ENCODE peak calls at places on chromosomes 7 and 10, in five cellular contexts. One of them, this sample, is unnamed. For H3K4me1, the result is how much of the 10 kb centered on the place peaks cover.

GRCh38 chr7:105126436-105126975 is 112.5 kb downstream of the KMT2E start:
- DNase-seq in K562: no peak
- DNase-seq in SK-N-SH: peak
- DNase-seq in HepG2: no peak
- DNase-seq in A549: no peak
- DNase-seq in this sample: no peak

GRCh38 chr7:13912740-13913320 is 76.6 kb downstream of the ETV1 start:
- DNase-seq in SK-N-SH: peak
- DNase-seq in K562: no peak
- DNase-seq in HepG2: no peak
- DNase-seq in A549: no peak
- DNase-seq in this sample: no peak

GRCh38 chr10:1149793-1150637 is 93.8 kb downstream of the WDR37 start:
- DNase-seq in SK-N-SH: peak
- DNase-seq in A549: no peak
- DNase-seq in K562: peak
- DNase-seq in HepG2: no peak
- DNase-seq in this sample: no peak

GRCh38 chr10:15141136-15142067 is 27.1 kb downstream of the NMT2 start:
- DNase-seq in SK-N-SH: no peak
- DNase-seq in HepG2: peak
- DNase-seq in K562: no peak
- DNase-seq in A549: no peak
- DNase-seq in this sample: no peak

GRCh38 chr10:28906440-28906839 is 229.1 kb downstream of the BAMBI start:
- DNase-seq in HepG2: no peak
- DNase-seq in K562: no peak
- DNase-seq in A549: no peak
- DNase-seq in SK-N-SH: no peak
- DNase-seq in this sample: no peak

GRCh38 chr10:132099701-132100481 is 34.1 kb downstream of the JAKMIP3 start:
- DNase-seq in A549: no peak
- DNase-seq in HepG2: no peak
- DNase-seq in SK-N-SH: no peak
- DNase-seq in K562: no peak
- DNase-seq in this sample: no peak

GRCh38 chr7:117219485-117219884 is 103.4 kb downstream of the WNT2 start:
- DNase-seq in K562: no peak
- DNase-seq in A549: no peak
- DNase-seq in SK-N-SH: no peak
- DNase-seq in HepG2: no peak
- DNase-seq in this sample: no peak

GRCh38 chr7:47771301-47771989 is 176.8 kb downstream of the PKD1L1 start:
- DNase-seq in HepG2: no peak
- DNase-seq in K562: no peak
- DNase-seq in A549: peak
- DNase-seq in SK-N-SH: no peak
- DNase-seq in this sample: peak

GRCh38 chr10:96873756-96874467 is 41.8 kb downstream of the LCOR start:
- DNase-seq in HepG2: no peak
- DNase-seq in A549: no peak
- DNase-seq in K562: no peak
- DNase-seq in SK-N-SH: no peak
- DNase-seq in this sample: no peak

GRCh38 chr7:92653136-92653535 is 62.9 kb upstream of the FAM133B start:
- DNase-seq in SK-N-SH: no peak
- DNase-seq in A549: no peak
- DNase-seq in HepG2: no peak
- DNase-seq in K562: no peak
- DNase-seq in this sample: no peak

GRCh38 chr7:157150825-157151412 is 12.2 kb downstream of the UBE3C start:
- DNase-seq in HepG2: peak
- DNase-seq in K562: peak
- DNase-seq in SK-N-SH: peak
- DNase-seq in A549: no peak
- DNase-seq in this sample: no peak

GRCh38 chr7:116261904-116262303 is 51.6 kb downstream of the TES start:
- DNase-seq in A549: no peak
- DNase-seq in SK-N-SH: no peak
- DNase-seq in K562: no peak
- DNase-seq in HepG2: no peak
- DNase-seq in this sample: no peak

GRCh38 chr7:93117852-93118530 is at the start of gene SAMD9:
- DNase-seq in K562: no peak
- DNase-seq in A549: peak
- DNase-seq in HepG2: peak
- DNase-seq in SK-N-SH: peak
- DNase-seq in this sample: peak

GRCh38 chr10:118871244-118871865 is 116.6 kb upstream of the CACUL1 start:
- DNase-seq in HepG2: no peak
- DNase-seq in SK-N-SH: no peak
- DNase-seq in A549: no peak
- DNase-seq in K562: no peak
- DNase-seq in this sample: no peak

GRCh38 chr7:72435366-72435765 is 23.2 kb upstream of the CALN1 start:
- DNase-seq in A549: no peak
- DNase-seq in SK-N-SH: no peak
- DNase-seq in K562: no peak
- DNase-seq in HepG2: no peak
- DNase-seq in this sample: no peak

GRCh38 chr7:27193335-27194001 is 6.4 kb downstream of the HOXA13 start:
- DNase-seq in HepG2: no peak
- DNase-seq in SK-N-SH: no peak
- DNase-seq in A549: no peak
- DNase-seq in K562: no peak
- DNase-seq in this sample: no peak

GRCh38 chr10:43310872-43311271 is 44.0 kb upstream of the RASGEF1A start:
- DNase-seq in A549: no peak
- DNase-seq in HepG2: no peak
- DNase-seq in SK-N-SH: no peak
- DNase-seq in K562: no peak
- DNase-seq in this sample: no peak

GRCh38 chr10:4691301-4691700 is 134.7 kb upstream of the AKR1E2 start:
- DNase-seq in HepG2: no peak
- DNase-seq in K562: no peak
- DNase-seq in A549: no peak
- DNase-seq in SK-N-SH: no peak
- DNase-seq in this sample: no peak

GRCh38 chr7:111262293-111263116 is 171.6 kb downstream of the LRRN3 start:
- DNase-seq in SK-N-SH: no peak
- DNase-seq in HepG2: peak
- DNase-seq in K562: no peak
- DNase-seq in A549: no peak
- DNase-seq in this sample: no peak

GRCh38 chr10:119896937-119897336 is 4.4 kb downstream of the SEC23IP start:
- DNase-seq in HepG2: peak
- DNase-seq in A549: no peak
- DNase-seq in SK-N-SH: peak
- DNase-seq in K562: no peak
- DNase-seq in this sample: no peak

GRCh38 chr10:112607506-112607905 is 160.5 kb downstream of the VTI1A start:
- DNase-seq in K562: no peak
- DNase-seq in A549: no peak
- DNase-seq in SK-N-SH: no peak
- DNase-seq in HepG2: no peak
- DNase-seq in this sample: no peak

GRCh38 chr10:17512341-17513001 is 58.1 kb upstream of the ST8SIA6 start:
- DNase-seq in HepG2: no peak
- DNase-seq in K562: no peak
- DNase-seq in SK-N-SH: no peak
- DNase-seq in A549: peak
- DNase-seq in this sample: peak

DNA sequence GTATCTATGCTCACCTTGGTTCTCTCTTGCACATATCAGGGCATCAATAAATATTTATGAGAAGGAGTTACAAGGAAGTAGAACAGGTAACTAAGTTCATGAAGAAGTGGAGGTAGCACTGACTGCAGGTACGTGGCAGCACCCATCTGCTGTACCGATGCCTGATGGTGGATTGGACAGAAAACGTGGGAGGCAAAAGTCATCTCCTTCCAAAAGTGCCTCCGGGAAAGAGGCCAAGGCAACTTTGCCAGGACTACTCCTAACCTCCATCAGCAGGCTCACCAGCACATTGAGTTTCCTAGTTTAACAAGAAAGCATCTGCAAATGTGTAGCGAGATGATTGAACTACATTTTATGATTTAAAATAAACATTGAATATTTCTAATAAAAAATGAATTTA is 248.8 kb downstream of the ANKRD7 start:
- DNase-seq in SK-N-SH: no peak
- DNase-seq in A549: no peak
- DNase-seq in K562: no peak
- DNase-seq in HepG2: no peak
- DNase-seq in this sample: no peak
- H3K4me1 ChIP-seq in SK-N-SH: under half
- H3K4me1 ChIP-seq in A549: under half
- H3K4me1 ChIP-seq in K562: under half
- H3K4me1 ChIP-seq in HepG2: under half
- H3K4me1 ChIP-seq in this sample: under half

GRCh38 chr10:73931767-73932624 is 21.1 kb downstream of the PLAU start:
- DNase-seq in K562: peak
- DNase-seq in SK-N-SH: no peak
- DNase-seq in HepG2: peak
- DNase-seq in A549: peak
- DNase-seq in this sample: no peak
- TF ChIP-seq MAX in K562: no peak
- TF ChIP-seq MAX in SK-N-SH: no peak
- TF ChIP-seq MAX in HepG2: no peak
- TF ChIP-seq MAX in A549: no peak
- TF ChIP-seq MAX in this sample: no peak

GRCh38 chr10:50604049-50604640 is 19.6 kb downstream of the SGMS1 start:
- DNase-seq in HepG2: no peak
- DNase-seq in SK-N-SH: no peak
- DNase-seq in A549: no peak
- DNase-seq in K562: no peak
- DNase-seq in this sample: no peak

GRCh38 chr10:50607526-50607925 is 16.2 kb downstream of the SGMS1 start:
- DNase-seq in A549: no peak
- DNase-seq in HepG2: no peak
- DNase-seq in K562: no peak
- DNase-seq in SK-N-SH: no peak
- DNase-seq in this sample: no peak

GRCh38 chr10:50603151-50603850 is 20.5 kb downstream of the SGMS1 start:
- DNase-seq in A549: no peak
- DNase-seq in HepG2: no peak
- DNase-seq in SK-N-SH: no peak
- DNase-seq in K562: no peak
- DNase-seq in this sample: no peak

GRCh38 chr10:50604823-50605222 is 18.9 kb downstream of the SGMS1 start:
- DNase-seq in SK-N-SH: no peak
- DNase-seq in HepG2: no peak
- DNase-seq in A549: no peak
- DNase-seq in K562: no peak
- DNase-seq in this sample: peak

DNA sequence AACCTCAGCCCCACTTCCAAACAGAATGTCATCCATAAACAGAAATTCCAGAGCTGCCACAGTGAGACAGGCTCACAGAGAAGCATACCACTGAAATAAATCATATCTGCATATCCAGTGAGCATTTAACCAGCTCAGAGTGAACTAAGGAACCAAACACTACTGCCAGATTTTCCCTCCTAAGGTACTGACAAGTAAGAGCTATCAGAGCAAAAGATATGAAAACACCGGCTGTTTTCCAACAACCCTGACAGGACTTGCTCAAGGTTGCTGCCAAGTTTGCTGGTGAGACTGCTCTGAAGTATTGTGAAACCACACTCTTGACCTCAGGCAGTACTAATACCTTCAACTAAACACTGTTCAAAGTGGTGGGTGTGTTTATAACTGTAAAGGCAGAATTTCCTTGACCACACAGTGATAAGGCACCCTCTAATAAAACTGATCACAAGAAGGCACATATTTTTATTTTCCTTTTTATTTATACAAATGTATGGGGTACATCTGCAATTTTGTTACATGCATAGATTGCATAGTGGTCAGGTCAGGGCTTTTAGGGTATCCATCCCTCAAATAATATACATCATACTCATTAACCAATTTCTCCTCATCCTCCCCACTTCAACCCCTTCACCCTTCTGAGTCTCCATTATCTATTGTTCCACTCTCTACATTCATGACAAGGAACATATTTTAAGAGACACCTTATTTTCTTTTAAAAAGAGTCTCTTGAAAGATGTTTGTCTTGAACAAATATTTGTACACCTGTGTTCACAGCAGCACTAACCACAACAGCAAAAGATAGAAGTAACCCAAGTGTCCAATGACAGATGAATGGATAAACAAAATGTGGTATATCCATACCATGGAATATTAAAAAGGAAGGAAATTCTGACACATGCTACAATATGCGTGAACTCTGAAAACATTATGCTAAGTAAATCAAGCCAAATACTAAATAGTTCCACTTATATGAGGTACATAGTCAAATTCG is 18.2 kb downstream of the SGMS1 start:
- DNase-seq in A549: peak
- DNase-seq in HepG2: peak
- DNase-seq in SK-N-SH: no peak
- DNase-seq in K562: no peak
- DNase-seq in this sample: peak
- H3K4me1 ChIP-seq in A549: half or more
- H3K4me1 ChIP-seq in HepG2: half or more
- H3K4me1 ChIP-seq in SK-N-SH: under half
- H3K4me1 ChIP-seq in K562: under half
- H3K4me1 ChIP-seq in this sample: under half

GRCh38 chr7:76261329-76261728 is 41.1 kb upstream of the HSPB1 start:
- DNase-seq in SK-N-SH: no peak
- DNase-seq in A549: no peak
- DNase-seq in K562: no peak
- DNase-seq in HepG2: no peak
- DNase-seq in this sample: no peak

GRCh38 chr7:76265299-76265698 is 37.2 kb upstream of the HSPB1 start:
- DNase-seq in A549: no peak
- DNase-seq in SK-N-SH: no peak
- DNase-seq in K562: peak
- DNase-seq in HepG2: no peak
- DNase-seq in this sample: no peak

GRCh38 chr7:76260171-76260703 is 42.2 kb upstream of the HSPB1 start:
- DNase-seq in SK-N-SH: peak
- DNase-seq in A549: no peak
- DNase-seq in K562: peak
- DNase-seq in HepG2: peak
- DNase-seq in this sample: no peak

GRCh38 chr7:76261935-76262334 is 40.5 kb upstream of the HSPB1 start:
- DNase-seq in A549: no peak
- DNase-seq in K562: no peak
- DNase-seq in SK-N-SH: no peak
- DNase-seq in HepG2: no peak
- DNase-seq in this sample: no peak

GRCh38 chr7:76262683-76263402 is 39.6 kb upstream of the HSPB1 start:
- DNase-seq in HepG2: peak
- DNase-seq in K562: peak
- DNase-seq in SK-N-SH: peak
- DNase-seq in A549: peak
- DNase-seq in this sample: peak
- TF ChIP-seq MAX in HepG2: no peak
- TF ChIP-seq MAX in K562: no peak
- TF ChIP-seq MAX in SK-N-SH: no peak
- TF ChIP-seq MAX in A549: no peak
- TF ChIP-seq MAX in this sample: no peak

GRCh38 chr7:129778770-129779601 is 167.5 kb downstream of the NRF1 start:
- DNase-seq in HepG2: no peak
- DNase-seq in A549: peak
- DNase-seq in K562: no peak
- DNase-seq in SK-N-SH: no peak
- DNase-seq in this sample: no peak
- H3K4me1 ChIP-seq in HepG2: under half
- H3K4me1 ChIP-seq in A549: under half
- H3K4me1 ChIP-seq in K562: half or more
- H3K4me1 ChIP-seq in SK-N-SH: under half
- H3K4me1 ChIP-seq in this sample: under half

GRCh38 chr10:3258291-3258848 is 85.8 kb upstream of the PITRM1 start:
- DNase-seq in SK-N-SH: no peak
- DNase-seq in A549: no peak
- DNase-seq in K562: no peak
- DNase-seq in HepG2: no peak
- DNase-seq in this sample: peak
- TF ChIP-seq MAX in SK-N-SH: no peak
- TF ChIP-seq MAX in A549: no peak
- TF ChIP-seq MAX in K562: no peak
- TF ChIP-seq MAX in HepG2: no peak
- TF ChIP-seq MAX in this sample: no peak

This sample was measured in endothelial cell of umbilical vein.